ENCODE peak calls at places on chromosomes 12 and 14, in seven cellular contexts. One of them, this sample, is unnamed.

GRCh38 chr14:99862111-99862510 is 68.9 kb downstream of the EML1 start:
- DNase-seq in AG04450: no peak
- DNase-seq in K562: no peak
- DNase-seq in endodermal cell: no peak
- DNase-seq in foreskin keratinocyte: no peak
- DNase-seq in lung: no peak
- DNase-seq in tibial nerve: no peak
- DNase-seq in this sample: peak

GRCh38 chr14:46550836-46551235 is 100.7 kb downstream of the RPL10L start:
- DNase-seq in AG04450: no peak
- DNase-seq in tibial nerve: no peak
- DNase-seq in K562: no peak
- DNase-seq in lung: no peak
- DNase-seq in foreskin keratinocyte: no peak
- DNase-seq in endodermal cell: no peak
- DNase-seq in this sample: no peak

GRCh38 chr12:34402228-34402898 is 380.1 kb downstream of the ALG10 start:
- DNase-seq in lung: peak
- DNase-seq in endodermal cell: peak
- DNase-seq in tibial nerve: peak
- DNase-seq in K562: peak
- DNase-seq in foreskin keratinocyte: no peak
- DNase-seq in AG04450: no peak
- DNase-seq in this sample: no peak

GRCh38 chr14:102493585-102493984 is 16.0 kb downstream of the ANKRD9 start:
- DNase-seq in K562: no peak
- DNase-seq in endodermal cell: no peak
- DNase-seq in lung: no peak
- DNase-seq in foreskin keratinocyte: no peak
- DNase-seq in AG04450: no peak
- DNase-seq in tibial nerve: no peak
- DNase-seq in this sample: no peak

GRCh38 chr12:100128509-100128908 is 14.2 kb downstream of the BLTP3B start:
- DNase-seq in endodermal cell: peak
- DNase-seq in lung: no peak
- DNase-seq in tibial nerve: peak
- DNase-seq in foreskin keratinocyte: peak
- DNase-seq in AG04450: no peak
- DNase-seq in K562: no peak
- DNase-seq in this sample: no peak

GRCh38 chr14:104276435-104276834 is 138.0 kb downstream of the KIF26A start:
- DNase-seq in K562: no peak
- DNase-seq in foreskin keratinocyte: no peak
- DNase-seq in tibial nerve: no peak
- DNase-seq in lung: no peak
- DNase-seq in AG04450: no peak
- DNase-seq in endodermal cell: no peak
- DNase-seq in this sample: no peak

GRCh38 chr12:95574799-95575452 is 23.6 kb upstream of the USP44 start:
- DNase-seq in AG04450: no peak
- DNase-seq in endodermal cell: peak
- DNase-seq in foreskin keratinocyte: peak
- DNase-seq in lung: no peak
- DNase-seq in K562: peak
- DNase-seq in tibial nerve: no peak
- DNase-seq in this sample: peak

GRCh38 chr14:101194356-101195308 is 291.1 kb upstream of the RTL1 start:
- DNase-seq in foreskin keratinocyte: no peak
- DNase-seq in endodermal cell: peak
- DNase-seq in AG04450: no peak
- DNase-seq in tibial nerve: no peak
- DNase-seq in K562: no peak
- DNase-seq in lung: no peak
- DNase-seq in this sample: no peak

GRCh38 chr12:49702676-49703228 is 4.5 kb downstream of the FMNL3 start:
- DNase-seq in K562: no peak
- DNase-seq in lung: no peak
- DNase-seq in AG04450: no peak
- DNase-seq in tibial nerve: no peak
- DNase-seq in foreskin keratinocyte: no peak
- DNase-seq in endodermal cell: no peak
- DNase-seq in this sample: no peak

GRCh38 chr14:60102389-60102788 is 10.7 kb downstream of the PCNX4 start:
- DNase-seq in K562: no peak
- DNase-seq in lung: no peak
- DNase-seq in endodermal cell: no peak
- DNase-seq in tibial nerve: no peak
- DNase-seq in foreskin keratinocyte: no peak
- DNase-seq in AG04450: peak
- DNase-seq in this sample: peak

GRCh38 chr12:42730286-42730685 is 140.7 kb upstream of the PRICKLE1 start:
- DNase-seq in endodermal cell: no peak
- DNase-seq in lung: no peak
- DNase-seq in AG04450: no peak
- DNase-seq in foreskin keratinocyte: peak
- DNase-seq in tibial nerve: no peak
- DNase-seq in K562: no peak
- DNase-seq in this sample: peak

GRCh38 chr12:95439578-95440230 is 34.2 kb upstream of the METAP2 start:
- DNase-seq in endodermal cell: no peak
- DNase-seq in foreskin keratinocyte: no peak
- DNase-seq in lung: no peak
- DNase-seq in tibial nerve: no peak
- DNase-seq in K562: no peak
- DNase-seq in AG04450: no peak
- DNase-seq in this sample: no peak

GRCh38 chr14:60561845-60562746 is 53.1 kb downstream of the SIX6 start:
- DNase-seq in foreskin keratinocyte: peak
- DNase-seq in K562: peak
- DNase-seq in AG04450: peak
- DNase-seq in endodermal cell: peak
- DNase-seq in lung: no peak
- DNase-seq in tibial nerve: no peak
- DNase-seq in this sample: peak

DNA sequence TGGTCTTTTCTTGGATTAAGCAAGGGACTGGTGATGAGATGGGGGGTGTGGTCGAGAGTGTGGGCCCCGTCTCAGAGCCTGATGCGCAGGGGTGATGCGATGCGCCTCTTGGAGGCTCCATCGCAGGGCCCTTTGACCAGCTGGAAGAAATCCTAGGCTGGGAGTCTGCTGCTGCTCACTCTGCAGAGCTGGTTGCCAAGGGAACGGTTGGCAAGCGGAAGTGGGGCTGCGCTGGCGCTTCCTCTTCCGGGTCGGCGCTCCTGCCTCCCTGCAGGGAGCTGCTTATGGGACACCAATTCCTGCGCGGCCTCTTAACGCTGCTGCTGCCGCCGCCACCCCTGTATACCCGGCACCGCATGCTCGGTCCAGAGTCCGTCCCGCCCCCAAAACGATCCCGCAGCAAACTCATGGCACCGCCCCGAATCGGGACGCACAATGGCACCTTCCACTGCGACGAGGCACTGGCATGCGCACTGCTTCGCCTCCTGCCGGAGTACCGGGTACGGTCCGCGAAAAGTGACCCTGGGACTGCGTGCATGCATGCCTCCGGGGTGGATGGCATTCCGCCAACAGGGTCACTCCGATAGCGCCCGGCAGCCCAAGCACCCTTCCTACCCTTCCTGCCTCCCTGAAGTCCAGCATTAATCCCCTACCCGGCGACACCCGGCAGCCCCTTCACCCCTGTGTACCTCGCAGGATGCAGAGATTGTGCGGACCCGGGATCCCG is at the start of gene MYG1:
- DNase-seq in foreskin keratinocyte: peak
- DNase-seq in tibial nerve: peak
- DNase-seq in K562: peak
- DNase-seq in AG04450: no peak
- DNase-seq in endodermal cell: peak
- DNase-seq in lung: peak
- DNase-seq in this sample: peak
- TF ChIP-seq CTCF in foreskin keratinocyte: peak
- TF ChIP-seq CTCF in tibial nerve: peak
- TF ChIP-seq CTCF in K562: no peak
- TF ChIP-seq CTCF in AG04450: peak
- TF ChIP-seq CTCF in endodermal cell: peak
- TF ChIP-seq CTCF in lung: no peak
- TF ChIP-seq CTCF in this sample: peak

GRCh38 chr14:105433161-105433605 is 13.6 kb downstream of the MTA1 start:
- DNase-seq in AG04450: no peak
- DNase-seq in lung: no peak
- DNase-seq in tibial nerve: no peak
- DNase-seq in endodermal cell: no peak
- DNase-seq in K562: no peak
- DNase-seq in foreskin keratinocyte: no peak
- DNase-seq in this sample: no peak

GRCh38 chr14:105432657-105433056 is 13.0 kb downstream of the MTA1 start:
- DNase-seq in K562: no peak
- DNase-seq in lung: no peak
- DNase-seq in foreskin keratinocyte: no peak
- DNase-seq in endodermal cell: no peak
- DNase-seq in AG04450: no peak
- DNase-seq in tibial nerve: no peak
- DNase-seq in this sample: no peak

GRCh38 chr14:105430042-105430441 is 10.4 kb downstream of the MTA1 start:
- DNase-seq in AG04450: no peak
- DNase-seq in foreskin keratinocyte: no peak
- DNase-seq in K562: no peak
- DNase-seq in lung: no peak
- DNase-seq in endodermal cell: no peak
- DNase-seq in tibial nerve: no peak
- DNase-seq in this sample: no peak

GRCh38 chr14:105430535-105430934 is 10.9 kb downstream of the MTA1 start:
- DNase-seq in foreskin keratinocyte: peak
- DNase-seq in endodermal cell: no peak
- DNase-seq in K562: no peak
- DNase-seq in AG04450: no peak
- DNase-seq in tibial nerve: no peak
- DNase-seq in lung: peak
- DNase-seq in this sample: peak

DNA sequence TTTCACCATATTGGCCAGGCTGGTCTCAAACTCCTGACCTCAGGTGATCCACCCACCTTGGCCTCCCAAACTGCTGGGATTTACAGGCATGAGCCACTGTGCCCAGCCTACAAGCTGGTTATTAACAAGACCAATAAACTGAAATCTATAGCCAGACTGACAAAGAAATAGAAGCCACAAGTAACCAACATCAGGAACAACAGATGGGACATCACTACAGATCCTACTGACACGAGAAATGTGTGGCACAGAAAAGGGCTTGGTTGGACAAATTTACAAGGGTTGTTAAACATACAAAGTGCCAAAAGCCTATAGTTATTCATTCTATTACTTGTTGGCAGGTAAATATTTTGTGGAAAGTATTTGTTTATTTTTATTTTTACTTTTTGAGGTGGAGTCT is 11.6 kb downstream of the MTA1 start:
- DNase-seq in endodermal cell: no peak
- DNase-seq in K562: no peak
- DNase-seq in AG04450: no peak
- DNase-seq in lung: no peak
- DNase-seq in tibial nerve: no peak
- DNase-seq in foreskin keratinocyte: no peak
- DNase-seq in this sample: no peak
- H3K27ac ChIP-seq in endodermal cell: no peak
- H3K27ac ChIP-seq in K562: no peak
- H3K27ac ChIP-seq in AG04450: no peak
- H3K27ac ChIP-seq in lung: no peak
- H3K27ac ChIP-seq in tibial nerve: no peak
- H3K27ac ChIP-seq in foreskin keratinocyte: no peak
- H3K27ac ChIP-seq in this sample: peak

DNA sequence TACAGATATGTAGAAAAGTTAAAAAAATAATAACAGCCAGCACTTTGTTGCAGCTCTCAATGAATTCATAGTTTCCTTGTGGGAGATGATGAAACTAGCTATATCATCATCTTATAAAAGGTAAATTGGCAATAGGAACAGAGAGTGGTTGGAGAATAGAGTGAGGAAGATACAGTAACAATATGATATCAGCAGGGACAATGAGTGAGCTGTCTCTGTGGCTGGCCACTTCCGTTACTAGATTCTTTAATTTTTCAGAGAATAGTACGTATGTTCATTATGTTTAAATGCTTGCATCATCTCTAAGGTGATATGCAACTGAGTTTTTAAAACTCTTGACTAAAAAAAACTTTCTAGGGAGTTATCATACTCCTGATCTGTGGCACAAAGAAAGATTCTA is 1006.2 kb upstream of the FLRT2 start:
- DNase-seq in tibial nerve: no peak
- DNase-seq in lung: no peak
- DNase-seq in AG04450: no peak
- DNase-seq in K562: no peak
- DNase-seq in foreskin keratinocyte: no peak
- DNase-seq in endodermal cell: no peak
- DNase-seq in this sample: no peak
- TF ChIP-seq CTCF in tibial nerve: no peak
- TF ChIP-seq CTCF in lung: no peak
- TF ChIP-seq CTCF in AG04450: no peak
- TF ChIP-seq CTCF in K562: no peak
- TF ChIP-seq CTCF in foreskin keratinocyte: no peak
- TF ChIP-seq CTCF in endodermal cell: no peak
- TF ChIP-seq CTCF in this sample: no peak

GRCh38 chr14:25122843-25123242 is 72.9 kb upstream of the STXBP6 start:
- DNase-seq in foreskin keratinocyte: no peak
- DNase-seq in endodermal cell: no peak
- DNase-seq in lung: no peak
- DNase-seq in K562: no peak
- DNase-seq in tibial nerve: no peak
- DNase-seq in AG04450: no peak
- DNase-seq in this sample: no peak

GRCh38 chr14:25122188-25122587 is 72.2 kb upstream of the STXBP6 start:
- DNase-seq in K562: no peak
- DNase-seq in endodermal cell: no peak
- DNase-seq in AG04450: no peak
- DNase-seq in tibial nerve: no peak
- DNase-seq in foreskin keratinocyte: no peak
- DNase-seq in lung: no peak
- DNase-seq in this sample: no peak

GRCh38 chr14:25118671-25119070 is 68.7 kb upstream of the STXBP6 start:
- DNase-seq in AG04450: no peak
- DNase-seq in lung: no peak
- DNase-seq in foreskin keratinocyte: no peak
- DNase-seq in K562: no peak
- DNase-seq in endodermal cell: no peak
- DNase-seq in tibial nerve: no peak
- DNase-seq in this sample: no peak

GRCh38 chr14:25120261-25120660 is 70.3 kb upstream of the STXBP6 start:
- DNase-seq in K562: no peak
- DNase-seq in endodermal cell: no peak
- DNase-seq in lung: no peak
- DNase-seq in tibial nerve: no peak
- DNase-seq in foreskin keratinocyte: no peak
- DNase-seq in AG04450: no peak
- DNase-seq in this sample: no peak

GRCh38 chr14:25121342-25122129 is 71.6 kb upstream of the STXBP6 start:
- DNase-seq in lung: no peak
- DNase-seq in AG04450: no peak
- DNase-seq in tibial nerve: no peak
- DNase-seq in foreskin keratinocyte: peak
- DNase-seq in endodermal cell: no peak
- DNase-seq in K562: peak
- DNase-seq in this sample: no peak
- H3K27ac ChIP-seq in lung: peak
- H3K27ac ChIP-seq in AG04450: no peak
- H3K27ac ChIP-seq in tibial nerve: no peak
- H3K27ac ChIP-seq in foreskin keratinocyte: no peak
- H3K27ac ChIP-seq in endodermal cell: no peak
- H3K27ac ChIP-seq in K562: no peak
- H3K27ac ChIP-seq in this sample: no peak

GRCh38 chr14:88856786-88857366 is 32.4 kb downstream of the TTC8 start:
- DNase-seq in K562: no peak
- DNase-seq in lung: no peak
- DNase-seq in foreskin keratinocyte: no peak
- DNase-seq in AG04450: no peak
- DNase-seq in endodermal cell: no peak
- DNase-seq in tibial nerve: no peak
- DNase-seq in this sample: no peak
- TF ChIP-seq CTCF in K562: no peak
- TF ChIP-seq CTCF in lung: no peak
- TF ChIP-seq CTCF in foreskin keratinocyte: no peak
- TF ChIP-seq CTCF in AG04450: no peak
- TF ChIP-seq CTCF in endodermal cell: no peak
- TF ChIP-seq CTCF in tibial nerve: no peak
- TF ChIP-seq CTCF in this sample: no peak